ENCODE peak calls at places on chromosomes 11 and 22, in six cellular contexts. Q is NB4; R is astrocyte of the spinal cord; C is CD8-positive, alpha-beta memory T cell; K is AG04450; X is AG09309. D is an unnamed sample.

GRCh38 chr11:112315057-112315720 is 54.5 kb upstream of the PLET1 start:
- DNase-seq in Q (no peak), R (no peak), C (no peak), K (no peak), X (no peak), D (no peak)

GRCh38 chr11:63779044-63779443 is 10.5 kb upstream of the ZFTA start:
- DNase-seq in Q (no peak), R (no peak), C (no peak), K (no peak), X (no peak), D (no peak)

GRCh38 chr22:38412435-38413084 is 42.4 kb downstream of the KCNJ4 start:
- DNase-seq in Q (no peak), R (no peak), C (peak; percentile 25), K (no peak), X (no peak), D (peak; percentile 16)

GRCh38 chr11:120801801-120802689 is 221.9 kb upstream of the TBCEL start:
- DNase-seq in Q (peak; percentile 52), R (peak; percentile 54), C (peak; percentile 23), K (peak; percentile 15), X (peak; percentile 4), D (peak; percentile 35)

GRCh38 chr11:63614136-63614664 is at the start of gene PLAAT3:
- DNase-seq in Q (peak; percentile 41), R (peak; percentile 42), C (peak; percentile 26), K (no peak), X (no peak), D (peak; percentile 70)

GRCh38 chr22:44586337-44586990 is 88.4 kb upstream of the RTL6 start:
- DNase-seq in Q (no peak), R (no peak), C (no peak), K (no peak), X (no peak), D (no peak)

GRCh38 chr22:20086763-20087162 is 6.7 kb downstream of the DGCR8 start:
- DNase-seq in Q (no peak), R (no peak), C (no peak), K (no peak), X (no peak), D (no peak)

GRCh38 chr11:81237139-81237538 is 1496.5 kb downstream of the FAM181B start:
- DNase-seq in Q (peak; percentile 66), R (peak; percentile 50), C (no peak), K (no peak), X (no peak), D (no peak)

GRCh38 chr22:27983361-27983791 is 64.3 kb upstream of the PITPNB start:
- DNase-seq in Q (no peak), R (no peak), C (no peak), K (no peak), X (no peak), D (no peak)

GRCh38 chr22:17154971-17155370 is 4.1 kb downstream of the HDHD5 start:
- DNase-seq in Q (no peak), R (no peak), C (no peak), K (no peak), X (no peak), D (no peak)

GRCh38 chr11:84146826-84147225 is 860.7 kb upstream of the CCDC90B start:
- DNase-seq in Q (no peak), R (no peak), C (no peak), K (no peak), X (no peak), D (no peak)

GRCh38 chr11:78031629-78032028 is 8.6 kb upstream of the KCTD14 start:
- DNase-seq in Q (no peak), R (no peak), C (no peak), K (no peak), X (no peak), D (no peak)

GRCh38 chr11:47398551-47398950 is 9.8 kb upstream of the SLC39A13 start:
- DNase-seq in Q (no peak), R (no peak), C (no peak), K (no peak), X (no peak), D (no peak)

GRCh38 chr11:6812391-6813005 is 13.0 kb upstream of the OR6A2 start:
- DNase-seq in Q (peak; percentile 54), R (peak; percentile 35), C (no peak), K (no peak), X (no peak), D (peak; percentile 65)

GRCh38 chr11:61511383-61511782 is 2.8 kb downstream of the LRRC10B start:
- DNase-seq in Q (no peak), R (no peak), C (no peak), K (no peak), X (no peak), D (no peak)

GRCh38 chr11:84714316-84714780 is 912.8 kb downstream of the DLG2 start:
- DNase-seq in Q (peak; percentile 72), R (peak; percentile 34), C (no peak), K (no peak), X (no peak), D (no peak)

GRCh38 chr11:415640-416041 is 842 bp upstream of the SIGIRR start:
- DNase-seq in Q (peak; percentile 44), R (no peak), C (no peak), K (no peak), X (no peak), D (no peak)
- H3K4me3 ChIP-seq in Q (no peak overlapping the region), R (no peak overlapping the region), C (peak overlapping the region; percentile 83), K (no peak overlapping the region), X (no peak overlapping the region), D (no peak overlapping the region)

GRCh38 chr11:96567193-96567592 is 177.4 kb downstream of the JRKL start:
- DNase-seq in Q (no peak), R (peak; percentile 36), C (no peak), K (no peak), X (no peak), D (no peak)
- H3K4me3 ChIP-seq in Q (no peak overlapping the region), R (no peak overlapping the region), C (no peak overlapping the region), K (no peak overlapping the region), X (no peak overlapping the region), D (no peak overlapping the region)

DNA sequence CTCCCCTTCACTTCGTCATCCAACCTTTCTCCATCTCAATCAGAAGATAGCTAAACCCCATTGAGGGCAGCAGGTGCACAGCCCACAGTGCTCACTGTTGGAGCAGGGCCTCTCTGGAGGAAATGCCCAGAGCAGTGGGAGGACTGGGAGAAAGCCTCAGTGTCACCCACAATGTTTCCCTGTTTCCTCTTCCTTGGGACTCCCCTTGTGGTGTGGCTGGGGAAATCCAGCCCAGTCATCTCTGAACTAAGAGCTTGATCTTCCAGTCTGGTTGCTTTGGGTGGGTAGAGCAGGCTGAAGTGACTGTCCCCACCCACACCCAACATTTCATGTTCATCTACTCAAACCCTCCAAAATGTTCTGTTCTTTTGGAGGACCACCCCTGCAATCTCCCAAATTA is 29.8 kb upstream of the EED start:
- DNase-seq in Q (peak; percentile 46), R (no peak), C (no peak), K (no peak), X (no peak), D (no peak)
- H3K4me3 ChIP-seq in Q (no peak overlapping the region), R (no peak overlapping the region), C (no peak overlapping the region), K (no peak overlapping the region), X (no peak overlapping the region), D (no peak overlapping the region)

DNA sequence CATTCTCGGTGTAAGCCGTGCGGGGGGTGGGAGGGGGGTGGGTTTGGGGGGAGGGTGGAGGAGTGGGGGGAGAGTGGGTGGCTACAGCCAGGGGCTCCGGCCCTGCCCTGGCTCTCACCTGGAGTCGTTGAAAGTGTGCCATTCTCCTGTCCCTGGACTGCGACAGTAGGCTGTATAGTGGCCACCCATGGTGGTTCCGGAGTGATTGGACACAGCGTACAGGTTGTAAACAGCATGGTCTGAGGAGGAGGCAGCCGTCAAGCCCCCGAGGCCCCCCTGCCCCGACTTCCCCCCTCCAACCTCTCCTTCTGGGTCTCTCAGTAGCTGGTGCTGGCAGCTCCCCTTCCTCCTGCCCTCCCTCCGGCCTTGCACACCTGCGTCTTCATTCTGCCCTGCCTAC is 10.6 kb upstream of the MFRP start:
- DNase-seq in Q (no peak), R (no peak), C (no peak), K (no peak), X (no peak), D (no peak)
- H3K4me3 ChIP-seq in Q (no peak overlapping the region), R (peak overlapping the region; percentile 46), C (no peak overlapping the region), K (peak overlapping the region; percentile 66), X (peak overlapping the region; percentile 56), D (peak overlapping the region; percentile 46)

GRCh38 chr11:9493492-9493891 is 32.7 kb downstream of the ZNF143 start:
- DNase-seq in Q (peak; percentile 65), R (no peak), C (no peak), K (no peak), X (no peak), D (peak; percentile 29)

GRCh38 chr11:9490376-9490775 is 29.6 kb downstream of the ZNF143 start:
- DNase-seq in Q (no peak), R (no peak), C (no peak), K (no peak), X (no peak), D (no peak)

GRCh38 chr11:9494316-9494715 is 33.5 kb downstream of the ZNF143 start:
- DNase-seq in Q (no peak), R (no peak), C (no peak), K (no peak), X (no peak), D (no peak)

GRCh38 chr11:9489366-9489765 is 28.6 kb downstream of the ZNF143 start:
- DNase-seq in Q (no peak), R (peak; percentile 56), C (no peak), K (peak; percentile 23), X (peak; percentile 11), D (peak; percentile 72)
- H3K4me3 ChIP-seq in Q (no peak overlapping the region), R (no peak overlapping the region), C (no peak overlapping the region), K (peak overlapping the region; percentile 20), X (no peak overlapping the region), D (peak overlapping the region; percentile 24)

GRCh38 chr11:118913411-118914125 is 12.2 kb downstream of the BCL9L start:
- DNase-seq in Q (peak; percentile 68), R (no peak), C (peak; percentile 55), K (no peak), X (no peak), D (no peak)
- H3K4me3 ChIP-seq in Q (no peak overlapping the region), R (no peak overlapping the region), C (peak overlapping the region; percentile 78), K (peak overlapping the region; percentile 10), X (no peak overlapping the region), D (no peak overlapping the region)

GRCh38 chr22:36432592-36433317 is 45.0 kb upstream of the MYH9 start:
- DNase-seq in Q (no peak), R (peak; percentile 49), C (no peak), K (no peak), X (no peak), D (no peak)
- H3K4me3 ChIP-seq in Q (no peak overlapping the region), R (no peak overlapping the region), C (no peak overlapping the region), K (no peak overlapping the region), X (no peak overlapping the region), D (no peak overlapping the region)

GRCh38 chr22:42297778-42298177 is 27.3 kb upstream of the TCF20 start:
- DNase-seq in Q (peak; percentile 37), R (no peak), C (no peak), K (no peak), X (no peak), D (no peak)

GRCh38 chr22:42301072-42301741 is 30.8 kb upstream of the TCF20 start:
- DNase-seq in Q (no peak), R (no peak), C (no peak), K (no peak), X (no peak), D (no peak)

GRCh38 chr22:42298746-42299145 is 28.3 kb upstream of the TCF20 start:
- DNase-seq in Q (no peak), R (no peak), C (no peak), K (no peak), X (no peak), D (no peak)

GRCh38 chr22:42300286-42301071 is 30.0 kb upstream of the TCF20 start:
- DNase-seq in Q (peak; percentile 70), R (no peak), C (no peak), K (no peak), X (no peak), D (no peak)

GRCh38 chr22:42299586-42300285 is 29.3 kb upstream of the TCF20 start:
- DNase-seq in Q (peak; percentile 74), R (no peak), C (peak; percentile 56), K (no peak), X (no peak), D (no peak)
- H3K4me3 ChIP-seq in Q (no peak overlapping the region), R (no peak overlapping the region), C (peak overlapping the region; percentile 58), K (no peak overlapping the region), X (no peak overlapping the region), D (no peak overlapping the region)